ENCODE peak calls at places on chromosomes 16 and 17, in seven cellular contexts. Z is H9; T is nephron progenitor cell; R is tibial artery; P is astrocyte of the cerebellum; K is CD4-positive, alpha-beta T cell; S is tibial nerve. Q is an unnamed sample.

GRCh38 chr17:50630524-50631194 is 4.0 kb upstream of the ABCC3 start:
- DNase-seq in Z (peak), T (peak), R (no peak), P (no peak), K (peak), S (peak), Q (peak)

GRCh38 chr17:21041753-21042433 is 918 bp downstream of the USP22 start:
- DNase-seq in Z (peak), T (peak), R (peak), P (no peak), K (peak), S (peak), Q (peak)

GRCh38 chr16:3256876-3257465 is 538 bp upstream of the MEFV start:
- DNase-seq in Z (no peak), T (no peak), R (no peak), P (peak), K (no peak), S (no peak), Q (no peak)

GRCh38 chr16:85570735-85571562 is 42.2 kb upstream of the GSE1 start:
- DNase-seq in Z (no peak), T (no peak), R (peak), P (no peak), K (peak), S (peak), Q (no peak)

GRCh38 chr17:12522336-12522735 is 143.4 kb upstream of the MYOCD start:
- DNase-seq in Z (no peak), T (no peak), R (no peak), P (no peak), K (no peak), S (no peak), Q (no peak)

GRCh38 chr17:5419959-5420653 is at the start of gene RPAIN:
- DNase-seq in Z (peak), T (peak), R (peak), P (no peak), K (peak), S (peak), Q (peak)

GRCh38 chr16:19139436-19140091 is 25.8 kb downstream of the ITPRIPL2 start:
- DNase-seq in Z (no peak), T (no peak), R (no peak), P (no peak), K (no peak), S (no peak), Q (no peak)

GRCh38 chr16:31273676-31274075 is 13.9 kb downstream of the ITGAM start:
- DNase-seq in Z (peak), T (no peak), R (no peak), P (no peak), K (no peak), S (no peak), Q (no peak)

GRCh38 chr16:50863673-50864144 is 121.8 kb downstream of the CYLD start:
- DNase-seq in Z (no peak), T (no peak), R (no peak), P (no peak), K (no peak), S (peak), Q (no peak)

GRCh38 chr17:42548070-42548837 is 4.5 kb upstream of the HSD17B1 start:
- DNase-seq in Z (peak), T (peak), R (no peak), P (no peak), K (peak), S (no peak), Q (peak)

GRCh38 chr17:78896091-78896833 is 6.7 kb downstream of the CEP295NL start:
- DNase-seq in Z (no peak), T (no peak), R (no peak), P (no peak), K (no peak), S (peak), Q (no peak)

GRCh38 chr17:74514632-74515035 is 16.6 kb downstream of the CD300LB start:
- DNase-seq in Z (no peak), T (no peak), R (no peak), P (peak), K (peak), S (no peak), Q (no peak)

DNA sequence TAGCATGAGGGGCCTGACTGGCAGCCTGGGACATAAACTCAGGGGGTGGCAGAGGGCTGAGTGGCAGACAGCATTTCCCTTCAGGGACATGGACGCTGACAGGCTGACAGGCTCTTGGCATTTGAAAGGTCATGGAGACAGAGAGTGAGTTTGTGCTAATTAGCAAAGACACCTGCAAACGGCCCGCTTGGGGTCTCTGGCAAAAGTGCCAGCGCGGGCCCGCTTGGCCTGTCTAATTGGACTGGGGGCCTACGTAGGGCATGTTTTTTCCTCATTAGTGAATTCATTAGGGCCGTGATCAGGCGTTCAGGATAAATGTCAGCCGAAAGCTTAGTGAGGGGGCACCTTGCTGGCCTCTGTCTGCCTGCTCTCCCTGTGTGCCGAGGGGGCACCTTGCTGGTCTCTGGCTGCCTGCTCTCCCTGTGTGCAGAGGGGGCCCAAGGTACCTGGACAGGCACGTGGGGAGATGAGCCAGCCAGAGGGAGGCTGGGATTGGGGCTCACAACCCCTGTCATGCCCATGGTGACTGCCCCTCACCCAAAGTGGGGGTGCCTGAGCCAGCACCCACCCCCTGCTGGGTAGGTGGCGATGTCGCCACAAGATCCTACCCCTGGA is 7.7 kb downstream of the NECAB2 start:
- DNase-seq in Z (no peak), T (no peak), R (no peak), P (no peak), K (no peak), S (no peak), Q (no peak)
- TF ChIP-seq CTCF in Z (no peak), T (no peak), R (no peak), P (no peak), K (no peak), S (no peak), Q (no peak)

GRCh38 chr17:68860941-68861340 is 94.3 kb downstream of the ABCA8 start:
- DNase-seq in Z (no peak), T (no peak), R (no peak), P (no peak), K (no peak), S (no peak), Q (no peak)

GRCh38 chr17:68861602-68862001 is 93.6 kb downstream of the ABCA8 start:
- DNase-seq in Z (no peak), T (no peak), R (no peak), P (no peak), K (no peak), S (no peak), Q (no peak)

GRCh38 chr17:68867759-68868516 is 87.3 kb downstream of the ABCA8 start:
- DNase-seq in Z (no peak), T (no peak), R (no peak), P (no peak), K (no peak), S (no peak), Q (no peak)

GRCh38 chr17:68865584-68865983 is 89.6 kb downstream of the ABCA8 start:
- DNase-seq in Z (no peak), T (no peak), R (no peak), P (no peak), K (no peak), S (no peak), Q (no peak)

DNA sequence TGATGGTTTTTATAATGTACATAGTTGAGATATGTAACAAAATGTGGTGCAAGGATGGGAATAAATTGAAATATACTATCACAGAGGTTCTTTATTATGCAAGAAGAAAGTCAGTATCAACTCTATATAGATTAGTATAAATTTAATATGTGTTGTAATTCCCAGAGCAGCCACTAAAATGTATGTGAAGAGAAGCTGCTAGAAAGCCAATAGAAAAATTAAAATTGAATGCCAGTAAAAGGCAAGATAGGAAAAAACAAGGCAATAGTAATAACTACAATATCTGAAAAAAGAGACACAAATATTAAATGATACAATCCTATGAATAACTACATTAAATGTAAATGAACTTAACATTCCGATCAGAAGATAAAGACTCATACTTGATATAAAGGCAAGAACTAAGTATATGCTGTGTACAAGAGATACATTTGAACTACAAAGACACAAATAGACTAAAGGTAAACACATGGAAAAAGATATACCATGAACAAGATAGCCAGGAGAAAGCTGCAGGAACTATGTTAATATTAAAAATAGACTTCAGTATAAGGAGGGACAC is 92.0 kb downstream of the ABCA8 start:
- DNase-seq in Z (no peak), T (no peak), R (no peak), P (no peak), K (no peak), S (no peak), Q (no peak)
- TF ChIP-seq CTCF in Z (peak), T (no peak), R (no peak), P (no peak), K (no peak), S (no peak), Q (no peak)

GRCh38 chr16:23296994-23297393 is 5.1 kb upstream of the SCNN1B start:
- DNase-seq in Z (peak), T (no peak), R (no peak), P (no peak), K (no peak), S (no peak), Q (no peak)
- TF ChIP-seq CTCF in Z (peak), T (no peak), R (no peak), P (no peak), K (no peak), S (no peak), Q (peak)

DNA sequence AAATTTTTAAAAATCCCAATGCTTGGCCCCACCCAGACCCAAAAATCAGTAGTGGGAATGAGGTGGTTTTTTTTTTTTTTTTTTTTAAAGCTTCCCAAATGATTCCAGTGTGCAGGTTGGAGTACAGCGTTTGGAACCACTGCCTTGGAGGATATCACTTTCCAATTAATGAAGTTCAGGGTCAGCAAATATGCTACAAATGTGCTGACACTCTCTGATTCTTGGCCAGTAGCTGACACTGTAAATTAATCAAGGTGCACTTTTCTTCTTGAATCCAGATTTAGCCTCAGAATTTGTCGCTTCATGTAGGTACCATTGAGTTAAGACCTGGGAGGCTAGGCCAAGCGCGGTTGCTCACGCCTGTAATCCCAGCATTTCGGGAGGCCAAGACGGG is 230.2 kb downstream of the SNX29 start:
- DNase-seq in Z (no peak), T (no peak), R (no peak), P (no peak), K (no peak), S (no peak), Q (no peak)
- TF ChIP-seq CTCF in Z (no peak), T (no peak), R (no peak), P (no peak), K (no peak), S (no peak), Q (no peak)

DNA sequence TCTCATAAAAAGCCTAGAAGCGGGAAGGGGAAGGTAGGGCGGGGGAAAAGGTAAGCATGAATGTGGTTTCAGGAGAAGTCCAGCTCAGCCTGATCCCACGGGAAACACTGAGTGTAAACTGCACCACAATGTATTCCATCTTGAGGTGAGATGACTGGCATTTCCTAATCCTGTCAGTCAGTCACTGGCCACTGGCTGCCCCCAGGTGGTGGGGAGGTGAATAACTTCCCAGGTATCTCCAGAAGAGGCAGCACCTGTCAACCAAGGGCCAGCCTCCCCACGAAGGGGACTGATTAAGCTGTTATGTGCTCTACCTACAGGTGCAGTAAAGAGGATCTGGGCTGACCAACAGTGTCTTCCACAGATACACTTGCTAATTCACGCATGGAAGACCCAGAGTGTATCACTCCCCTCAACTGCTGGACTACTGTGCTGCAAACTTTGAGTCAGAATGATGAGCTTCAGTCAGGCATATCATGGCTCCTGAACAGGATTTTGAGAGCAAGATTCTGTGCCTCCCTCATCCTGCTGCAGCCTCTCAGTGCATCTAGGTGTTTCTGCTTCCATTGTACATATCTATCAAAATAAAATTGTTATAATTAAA is 108.5 kb upstream of the CCL2 start:
- DNase-seq in Z (peak), T (peak), R (no peak), P (no peak), K (peak), S (no peak), Q (peak)
- TF ChIP-seq CTCF in Z (peak), T (peak), R (peak), P (peak), K (peak), S (no peak), Q (peak)

GRCh38 chr16:11234884-11235702 is 20.9 kb downstream of the SOCS1 start:
- DNase-seq in Z (no peak), T (no peak), R (no peak), P (no peak), K (no peak), S (no peak), Q (no peak)

GRCh38 chr16:11235703-11235991 is 20.4 kb downstream of the SOCS1 start:
- DNase-seq in Z (no peak), T (no peak), R (no peak), P (no peak), K (no peak), S (no peak), Q (no peak)

GRCh38 chr16:11232302-11232851 is 23.6 kb downstream of the SOCS1 start:
- DNase-seq in Z (no peak), T (no peak), R (no peak), P (no peak), K (no peak), S (no peak), Q (no peak)

GRCh38 chr16:11232852-11233726 is 22.9 kb downstream of the SOCS1 start:
- DNase-seq in Z (peak), T (no peak), R (no peak), P (no peak), K (peak), S (no peak), Q (no peak)

GRCh38 chr16:11233727-11234376 is 22.2 kb downstream of the SOCS1 start:
- DNase-seq in Z (peak), T (no peak), R (no peak), P (no peak), K (peak), S (no peak), Q (no peak)
- TF ChIP-seq CTCF in Z (peak), T (no peak), R (no peak), P (no peak), K (no peak), S (no peak), Q (no peak)

GRCh38 chr16:4925791-4926190 is 11.2 kb downstream of the PPL start:
- DNase-seq in Z (no peak), T (no peak), R (no peak), P (no peak), K (no peak), S (no peak), Q (no peak)

GRCh38 chr16:4923853-4924252 is 13.1 kb downstream of the PPL start:
- DNase-seq in Z (no peak), T (no peak), R (no peak), P (no peak), K (no peak), S (no peak), Q (no peak)

GRCh38 chr16:4920826-4921225 is 16.1 kb downstream of the PPL start:
- DNase-seq in Z (no peak), T (no peak), R (no peak), P (no peak), K (no peak), S (no peak), Q (no peak)

GRCh38 chr16:4924593-4925378 is 12.2 kb downstream of the PPL start:
- DNase-seq in Z (peak), T (no peak), R (no peak), P (no peak), K (no peak), S (no peak), Q (no peak)

DNA sequence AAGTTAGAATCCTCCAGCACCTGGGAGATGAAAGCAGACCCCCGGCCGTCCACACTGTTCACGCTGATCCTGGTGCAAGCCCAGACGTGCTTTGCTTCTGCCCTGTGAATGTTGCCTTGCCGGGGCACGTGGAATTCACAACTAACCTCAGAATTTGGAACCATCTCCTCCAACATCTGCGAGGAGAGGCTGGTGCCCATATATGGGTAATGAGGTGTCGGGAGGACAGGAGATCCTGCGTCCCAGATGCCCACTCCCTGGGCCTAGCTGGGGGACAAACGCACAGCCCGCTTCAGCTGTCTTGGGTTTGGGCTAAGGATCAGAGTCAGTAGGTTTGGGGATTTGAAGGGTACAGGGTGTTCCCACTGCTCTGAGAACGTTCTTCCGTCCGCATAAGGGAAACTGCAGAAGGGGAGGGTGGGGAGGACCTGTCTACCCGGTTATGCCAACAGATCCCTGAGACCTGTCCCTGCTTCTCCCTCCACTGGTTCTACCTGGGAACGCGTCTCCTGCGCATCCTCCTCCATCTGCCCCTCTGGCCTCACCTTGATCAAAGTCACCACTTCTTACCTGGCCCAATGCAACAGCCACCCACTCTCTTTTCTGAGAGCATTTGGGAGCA is 14.1 kb downstream of the PPL start:
- DNase-seq in Z (no peak), T (no peak), R (no peak), P (no peak), K (no peak), S (no peak), Q (no peak)
- TF ChIP-seq CTCF in Z (no peak), T (no peak), R (no peak), P (no peak), K (no peak), S (no peak), Q (no peak)

GRCh38 chr17:32497431-32498205 is 10.8 kb downstream of the CDK5R1 start:
- DNase-seq in Z (peak), T (no peak), R (no peak), P (no peak), K (no peak), S (no peak), Q (no peak)
- TF ChIP-seq CTCF in Z (peak), T (no peak), R (no peak), P (peak), K (no peak), S (no peak), Q (no peak)

GRCh38 chr16:21952040-21952792 is 945 bp upstream of the UQCRC2 start:
- DNase-seq in Z (peak), T (peak), R (peak), P (peak), K (peak), S (peak), Q (peak)
- TF ChIP-seq CTCF in Z (no peak), T (no peak), R (no peak), P (no peak), K (no peak), S (no peak), Q (no peak)

DNA sequence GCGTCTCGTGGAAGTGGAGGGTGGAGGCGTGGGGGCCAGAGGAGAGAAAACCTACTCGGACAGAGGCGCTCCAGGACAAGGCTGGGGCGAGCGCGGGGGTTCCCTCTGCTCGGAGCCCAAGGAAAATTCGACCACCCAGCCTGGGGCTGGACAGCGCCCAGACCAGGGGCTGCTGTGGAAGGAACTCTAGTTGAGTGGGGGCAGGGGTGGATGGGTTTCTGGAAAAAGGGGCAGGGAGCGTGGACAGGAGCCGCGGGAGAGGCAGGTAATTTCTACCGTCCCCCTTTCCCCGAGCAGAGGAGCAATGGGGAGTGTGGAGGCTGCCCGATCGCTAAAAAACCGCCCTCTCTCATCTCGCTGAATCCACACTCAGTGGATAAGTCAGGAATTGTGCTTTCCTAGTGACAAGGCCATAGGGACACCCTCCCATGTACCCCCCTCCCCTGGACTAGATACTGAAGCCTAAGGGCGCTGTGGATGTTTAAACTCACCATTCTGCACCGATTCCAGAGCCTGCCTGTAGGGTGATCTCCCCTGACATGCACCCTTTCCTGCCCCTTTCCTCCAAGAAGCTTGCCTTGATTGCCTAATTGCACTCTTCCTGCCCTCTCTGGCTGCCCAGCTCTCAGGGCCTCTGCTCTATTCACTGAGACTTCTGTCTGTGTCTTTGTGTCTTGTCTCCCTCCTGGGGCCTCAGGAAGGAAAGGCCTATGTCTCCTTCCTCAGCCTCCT is 90.7 kb upstream of the TMEM97 start:
- DNase-seq in Z (peak), T (no peak), R (peak), P (no peak), K (no peak), S (no peak), Q (no peak)
- TF ChIP-seq CTCF in Z (peak), T (no peak), R (no peak), P (peak), K (no peak), S (no peak), Q (peak)

Q was measured in progenitor cell of endocrine pancreas.